ENCODE peak calls at places on chromosomes 1 and 21, in four cellular contexts. S is body of pancreas, O is psoas muscle, A is cardiac muscle cell. Z is an unnamed sample.

GRCh38 chr1:20223659-20224058 is 37.3 kb upstream of the PLA2G2C start:
- DNase-seq in S (no peak), O (no peak), A (no peak), Z (no peak)

GRCh38 chr1:188269956-188270355 is 1441.2 kb downstream of the PLA2G4A start:
- DNase-seq in S (no peak), O (no peak), A (no peak), Z (no peak)

GRCh38 chr1:12552111-12552888 is 65.7 kb downstream of the DHRS3 start:
- DNase-seq in S (no peak), O (no peak), A (no peak), Z (no peak)

GRCh38 chr1:36653850-36654249 is 171.1 kb upstream of the CSF3R start:
- DNase-seq in S (no peak), O (peak; percentile 24), A (peak; percentile 82), Z (no peak)

GRCh38 chr1:19439464-19440171 is 45.7 kb downstream of the CAPZB start:
- DNase-seq in S (no peak), O (no peak), A (peak; percentile 36), Z (no peak)

GRCh38 chr21:26550357-26550756 is 22.7 kb downstream of the CYYR1 start:
- DNase-seq in S (no peak), O (no peak), A (peak; percentile 6), Z (no peak)

GRCh38 chr1:53087332-53088285 is 25.6 kb downstream of the PODN start:
- DNase-seq in S (no peak), O (no peak), A (no peak), Z (no peak)

GRCh38 chr1:228004331-228004871 is 2.4 kb upstream of the WNT3A start:
- DNase-seq in S (peak; percentile 16), O (no peak), A (peak; percentile 36), Z (no peak)

GRCh38 chr21:44618909-44619308 is 7.0 kb downstream of the KRTAP10-8 start:
- DNase-seq in S (no peak), O (no peak), A (no peak), Z (no peak)

GRCh38 chr1:167136191-167136614 is 42.3 kb downstream of the STYXL2 start:
- DNase-seq in S (no peak), O (peak; percentile 45), A (peak; percentile 24), Z (no peak)

GRCh38 chr1:151346082-151346768 is 827 bp downstream of the RFX5 start:
- DNase-seq in S (no peak), O (no peak), A (no peak), Z (no peak)

GRCh38 chr1:115658646-115659045 is 16.9 kb downstream of the VANGL1 start:
- DNase-seq in S (no peak), O (no peak), A (no peak), Z (no peak)

GRCh38 chr1:205446828-205447227 is 9.0 kb downstream of the BLACAT1 start:
- DNase-seq in S (no peak), O (no peak), A (peak; percentile 74), Z (peak; percentile 45)

GRCh38 chr1:162007485-162007884 is 16.2 kb downstream of the OLFML2B start:
- DNase-seq in S (no peak), O (no peak), A (no peak), Z (no peak)

GRCh38 chr1:89894210-89894668 is 73.4 kb downstream of the LRRC8D start:
- DNase-seq in S (no peak), O (no peak), A (peak; percentile 91), Z (no peak)

GRCh38 chr21:45410151-45410864 is 5.3 kb downstream of the COL18A1 start:
- DNase-seq in S (no peak), O (peak; percentile 23), A (peak; percentile 37), Z (no peak)

GRCh38 chr1:28835237-28835650 is 23.3 kb downstream of the OPRD1 start:
- DNase-seq in S (no peak), O (no peak), A (no peak), Z (no peak)

GRCh38 chr1:187952446-187952845 is 1123.7 kb downstream of the PLA2G4A start:
- DNase-seq in S (no peak), O (no peak), A (no peak), Z (no peak)

GRCh38 chr21:38478782-38479181 is 19.5 kb downstream of the ERG start:
- DNase-seq in S (no peak), O (no peak), A (peak; percentile 83), Z (no peak)

GRCh38 chr1:201554167-201554600 is 15.3 kb downstream of the NAV1 start:
- DNase-seq in S (no peak), O (no peak), A (no peak), Z (peak; percentile 65)

GRCh38 chr1:19395678-19396192 is 83.6 kb downstream of the SLC66A1 start:
- DNase-seq in S (no peak), O (no peak), A (no peak), Z (no peak)

GRCh38 chr1:243944429-243945160 is 94.6 kb upstream of the AKT3 start:
- DNase-seq in S (no peak), O (no peak), A (peak; percentile 59), Z (no peak)

GRCh38 chr21:42652527-42653491 is 612 bp upstream of the PDE9A start:
- DNase-seq in S (peak; percentile 64), O (peak; percentile 73), A (peak; percentile 45), Z (peak; percentile 76)

GRCh38 chr1:111600886-111601386 is 18.7 kb upstream of the RAP1A start:
- DNase-seq in S (no peak), O (no peak), A (no peak), Z (no peak)

GRCh38 chr21:14306143-14306907 is 76.6 kb downstream of the HSPA13 start:
- DNase-seq in S (no peak), O (no peak), A (peak; percentile 24), Z (no peak)

GRCh38 chr1:237340892-237341291 is 298.9 kb downstream of the RYR2 start:
- DNase-seq in S (no peak), O (no peak), A (no peak), Z (no peak)

GRCh38 chr1:212667223-212668139 is 32.2 kb downstream of the BATF3 start:
- DNase-seq in S (no peak), O (peak; percentile 46), A (peak; percentile 95), Z (peak; percentile 71)

GRCh38 chr1:211356723-211357418 is 30.2 kb downstream of the TRAF5 start:
- DNase-seq in S (no peak), O (no peak), A (peak; percentile 70), Z (no peak)

GRCh38 chr1:228478326-228478725 is 8.9 kb upstream of the RNF187 start:
- DNase-seq in S (no peak), O (no peak), A (no peak), Z (no peak)

GRCh38 chr1:61120307-61120840 is 38.0 kb downstream of the NFIA start:
- DNase-seq in S (no peak), O (no peak), A (peak; percentile 21), Z (no peak)

DNA sequence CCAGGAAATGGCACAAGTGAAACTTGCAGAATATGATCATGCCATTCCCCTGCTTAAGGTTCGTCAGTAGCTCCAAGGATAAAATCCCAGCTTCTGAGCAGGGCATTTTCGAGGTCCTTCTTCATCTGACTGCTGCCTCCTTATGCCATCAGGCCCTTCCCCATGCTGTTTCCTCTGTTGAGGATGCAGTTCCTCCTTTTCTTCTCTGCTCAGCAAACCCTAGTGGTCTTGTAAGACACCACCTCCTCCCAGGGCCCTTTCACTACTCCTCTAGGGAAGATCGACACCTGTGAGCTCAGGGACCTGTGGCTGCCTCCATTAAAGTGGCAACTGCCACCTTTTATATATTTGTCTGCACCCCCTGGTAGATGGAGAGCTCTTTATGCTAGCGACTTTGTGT is 62.1 kb upstream of the JUN start:
- DNase-seq in S (no peak), O (no peak), A (no peak), Z (no peak)
- H3K4me3 ChIP-seq in S (no peak overlapping the region), O (no peak overlapping the region), A (no peak overlapping the region), Z (no peak overlapping the region)

GRCh38 chr1:155078496-155079209 is at the start of gene EFNA3:
- DNase-seq in S (peak; percentile 63), O (peak; percentile 82), A (peak; percentile 61), Z (peak; percentile 89)
- H3K27ac ChIP-seq in S (no peak within 1 kb of the TSS), O (no peak within 1 kb of the TSS), A (no peak within 1 kb of the TSS), Z (no peak within 1 kb of the TSS)

GRCh38 chr1:110347182-110347893 is 8.2 kb downstream of the RBM15 start:
- DNase-seq in S (no peak), O (no peak), A (no peak), Z (no peak)

GRCh38 chr1:110348771-110349170 is 9.6 kb downstream of the RBM15 start:
- DNase-seq in S (no peak), O (no peak), A (peak; percentile 18), Z (no peak)

GRCh38 chr1:110345480-110345879 is 6.3 kb downstream of the RBM15 start:
- DNase-seq in S (no peak), O (no peak), A (no peak), Z (no peak)

GRCh38 chr1:110348050-110348449 is 8.9 kb downstream of the RBM15 start:
- DNase-seq in S (no peak), O (no peak), A (no peak), Z (no peak)

GRCh38 chr1:110346690-110347089 is 7.5 kb downstream of the RBM15 start:
- DNase-seq in S (no peak), O (no peak), A (no peak), Z (no peak)
- H3K4me3 ChIP-seq in S (no peak overlapping the region), O (peak overlapping the region; percentile 29), A (no peak overlapping the region), Z (no peak overlapping the region)

DNA sequence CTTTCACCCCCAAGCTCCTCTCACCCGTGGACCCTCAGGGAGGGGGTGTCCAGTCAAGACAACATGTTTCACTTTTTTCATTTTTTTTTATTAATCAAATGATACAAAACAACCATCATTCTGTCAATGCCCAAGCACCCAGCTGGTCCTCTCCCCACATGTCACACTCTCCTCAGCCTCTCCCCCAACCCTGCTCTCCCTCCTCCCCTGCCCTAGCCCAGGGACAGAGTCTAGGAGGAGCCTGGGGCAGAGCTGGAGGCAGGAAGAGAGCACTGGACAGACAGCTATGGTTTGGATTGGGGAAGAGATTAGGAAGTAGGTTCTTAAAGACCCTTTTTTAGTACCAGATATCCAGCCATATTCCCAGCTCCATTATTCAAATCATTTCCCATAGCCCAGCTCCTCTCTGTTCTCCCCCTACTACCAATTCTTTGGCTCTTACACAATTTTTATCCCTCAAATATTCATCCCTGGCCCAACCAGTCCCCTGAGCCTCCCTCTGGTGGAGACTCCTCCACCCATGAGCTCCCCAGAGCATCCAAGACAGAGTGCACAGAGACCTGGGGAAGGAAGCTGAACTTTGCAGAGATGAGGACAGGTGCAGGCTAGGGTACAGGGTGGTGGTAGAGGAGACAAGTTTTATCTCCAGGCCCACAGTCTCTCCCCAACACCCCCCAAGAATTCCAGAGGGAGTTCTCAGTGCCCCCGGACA is 1.4 kb upstream of the S100A16 start:
- DNase-seq in S (no peak), O (no peak), A (no peak), Z (no peak)
- H3K27ac ChIP-seq in S (no peak overlapping the region), O (no peak overlapping the region), A (no peak overlapping the region), Z (no peak overlapping the region)

DNA sequence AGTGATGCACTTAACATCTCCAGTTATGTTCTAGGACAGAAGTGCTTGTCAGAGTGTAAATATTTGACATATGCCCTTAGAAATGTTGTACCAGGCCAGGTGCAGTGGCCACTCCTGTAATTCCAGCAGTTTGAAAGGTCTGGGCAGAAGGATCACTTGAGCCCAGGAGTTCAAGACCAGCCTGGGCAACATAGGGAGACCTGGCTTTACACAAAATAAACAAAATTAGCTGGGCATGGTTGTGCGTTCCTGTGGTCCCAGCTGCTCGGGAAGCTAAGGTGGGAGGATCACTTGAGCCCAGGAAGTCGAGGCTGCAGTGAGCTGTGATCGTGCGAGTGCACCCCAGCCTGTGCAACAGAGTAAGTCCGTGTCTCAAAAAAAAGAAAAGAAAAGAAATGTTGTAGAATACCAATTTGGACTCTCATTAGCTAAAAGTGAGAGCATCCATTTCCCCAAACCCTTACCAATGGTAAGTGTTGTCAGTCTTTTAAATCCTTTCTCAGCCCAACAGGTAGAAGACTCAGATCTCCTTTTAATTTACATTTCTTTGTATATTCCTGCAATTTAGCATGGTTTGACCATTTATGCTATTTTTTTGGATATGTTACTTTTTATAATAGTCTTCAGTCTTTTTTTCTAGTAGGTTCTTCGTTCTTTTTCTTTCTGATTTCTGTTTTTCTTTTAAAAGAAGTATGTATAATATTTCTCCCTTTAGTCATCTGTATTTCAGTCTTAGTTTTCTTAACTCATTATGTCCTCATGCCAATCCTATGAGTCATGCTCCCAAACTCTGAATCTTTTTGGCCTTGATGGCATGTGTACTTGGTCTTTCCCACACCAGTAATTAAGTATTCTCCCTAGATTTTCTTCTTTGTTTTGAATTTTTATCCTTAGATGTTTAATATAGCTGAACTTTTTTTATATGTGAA is 74.4 kb downstream of the CAMTA1 start:
- DNase-seq in S (no peak), O (no peak), A (peak; percentile 95), Z (no peak)
- H3K4me3 ChIP-seq in S (no peak overlapping the region), O (no peak overlapping the region), A (no peak overlapping the region), Z (no peak overlapping the region)

Z was measured in heart left ventricle.